ENCODE peak calls at places on chromosomes 12 and 14, in nine cellular contexts. One of them, this sample, is unnamed.

GRCh38 chr12:101648195-101648594 is 49.2 kb upstream of the CHPT1 start:
- DNase-seq in IMR-90: no peak
- DNase-seq in astrocyte: no peak
- DNase-seq in fibroblast of pulmonary artery: no peak
- DNase-seq in cardiac fibroblast: no peak
- DNase-seq in lower lobe of right lung: no peak
- DNase-seq in left ventricle myocardium inferior: no peak
- DNase-seq in CD8-positive, alpha-beta T cell: no peak
- DNase-seq in lower leg skin: no peak
- DNase-seq in this sample: no peak

GRCh38 chr12:5222011-5222461 is 178.4 kb downstream of the KCNA5 start:
- DNase-seq in fibroblast of pulmonary artery: no peak
- DNase-seq in IMR-90: no peak
- DNase-seq in lower lobe of right lung: no peak
- DNase-seq in CD8-positive, alpha-beta T cell: no peak
- DNase-seq in lower leg skin: no peak
- DNase-seq in astrocyte: no peak
- DNase-seq in left ventricle myocardium inferior: no peak
- DNase-seq in cardiac fibroblast: no peak
- DNase-seq in this sample: no peak

GRCh38 chr14:97077253-97077653 is 280.1 kb downstream of the VRK1 start:
- DNase-seq in cardiac fibroblast: peak
- DNase-seq in CD8-positive, alpha-beta T cell: peak
- DNase-seq in lower lobe of right lung: peak
- DNase-seq in lower leg skin: peak
- DNase-seq in left ventricle myocardium inferior: peak
- DNase-seq in fibroblast of pulmonary artery: peak
- DNase-seq in IMR-90: no peak
- DNase-seq in astrocyte: peak
- DNase-seq in this sample: peak

GRCh38 chr12:104909761-104910160 is 48.3 kb downstream of the SLC41A2 start:
- DNase-seq in lower lobe of right lung: no peak
- DNase-seq in CD8-positive, alpha-beta T cell: no peak
- DNase-seq in lower leg skin: no peak
- DNase-seq in IMR-90: peak
- DNase-seq in fibroblast of pulmonary artery: peak
- DNase-seq in left ventricle myocardium inferior: no peak
- DNase-seq in astrocyte: peak
- DNase-seq in cardiac fibroblast: peak
- DNase-seq in this sample: no peak

GRCh38 chr14:73463411-73463810 is 5.1 kb upstream of the NUMB start:
- DNase-seq in CD8-positive, alpha-beta T cell: no peak
- DNase-seq in IMR-90: peak
- DNase-seq in lower lobe of right lung: peak
- DNase-seq in lower leg skin: peak
- DNase-seq in cardiac fibroblast: peak
- DNase-seq in left ventricle myocardium inferior: no peak
- DNase-seq in fibroblast of pulmonary artery: peak
- DNase-seq in astrocyte: peak
- DNase-seq in this sample: peak

GRCh38 chr12:54173906-54174471 is 14.8 kb downstream of the SMUG1 start:
- DNase-seq in fibroblast of pulmonary artery: no peak
- DNase-seq in astrocyte: no peak
- DNase-seq in IMR-90: no peak
- DNase-seq in lower lobe of right lung: no peak
- DNase-seq in lower leg skin: no peak
- DNase-seq in CD8-positive, alpha-beta T cell: no peak
- DNase-seq in cardiac fibroblast: no peak
- DNase-seq in left ventricle myocardium inferior: no peak
- DNase-seq in this sample: no peak

GRCh38 chr14:67502867-67503266 is 14.3 kb upstream of the TMEM229B start:
- DNase-seq in astrocyte: no peak
- DNase-seq in left ventricle myocardium inferior: no peak
- DNase-seq in lower lobe of right lung: no peak
- DNase-seq in lower leg skin: no peak
- DNase-seq in IMR-90: no peak
- DNase-seq in fibroblast of pulmonary artery: no peak
- DNase-seq in CD8-positive, alpha-beta T cell: no peak
- DNase-seq in cardiac fibroblast: no peak
- DNase-seq in this sample: no peak

GRCh38 chr12:81209001-81209400 is 131.1 kb downstream of the ACSS3 start:
- DNase-seq in lower lobe of right lung: no peak
- DNase-seq in lower leg skin: no peak
- DNase-seq in IMR-90: peak
- DNase-seq in left ventricle myocardium inferior: no peak
- DNase-seq in astrocyte: peak
- DNase-seq in cardiac fibroblast: peak
- DNase-seq in CD8-positive, alpha-beta T cell: no peak
- DNase-seq in fibroblast of pulmonary artery: peak
- DNase-seq in this sample: no peak

GRCh38 chr12:64009321-64010068 is 165.0 kb downstream of the SRGAP1 start:
- DNase-seq in cardiac fibroblast: no peak
- DNase-seq in CD8-positive, alpha-beta T cell: no peak
- DNase-seq in lower lobe of right lung: no peak
- DNase-seq in left ventricle myocardium inferior: no peak
- DNase-seq in lower leg skin: no peak
- DNase-seq in IMR-90: no peak
- DNase-seq in fibroblast of pulmonary artery: no peak
- DNase-seq in astrocyte: no peak
- DNase-seq in this sample: no peak

GRCh38 chr14:79749051-79749450 is 462.3 kb downstream of the DIO2 start:
- DNase-seq in cardiac fibroblast: no peak
- DNase-seq in fibroblast of pulmonary artery: no peak
- DNase-seq in IMR-90: no peak
- DNase-seq in lower lobe of right lung: no peak
- DNase-seq in astrocyte: no peak
- DNase-seq in CD8-positive, alpha-beta T cell: no peak
- DNase-seq in left ventricle myocardium inferior: no peak
- DNase-seq in lower leg skin: no peak
- DNase-seq in this sample: no peak

GRCh38 chr14:75295061-75295461 is 16.4 kb downstream of the FOS start:
- DNase-seq in fibroblast of pulmonary artery: peak
- DNase-seq in left ventricle myocardium inferior: peak
- DNase-seq in lower lobe of right lung: peak
- DNase-seq in cardiac fibroblast: peak
- DNase-seq in lower leg skin: peak
- DNase-seq in IMR-90: peak
- DNase-seq in CD8-positive, alpha-beta T cell: no peak
- DNase-seq in astrocyte: peak
- DNase-seq in this sample: peak

GRCh38 chr12:91940322-91940721 is 205.3 kb downstream of the BTG1 start:
- DNase-seq in fibroblast of pulmonary artery: no peak
- DNase-seq in astrocyte: no peak
- DNase-seq in lower lobe of right lung: no peak
- DNase-seq in cardiac fibroblast: no peak
- DNase-seq in CD8-positive, alpha-beta T cell: no peak
- DNase-seq in left ventricle myocardium inferior: no peak
- DNase-seq in lower leg skin: no peak
- DNase-seq in IMR-90: no peak
- DNase-seq in this sample: no peak

GRCh38 chr14:40113671-40114070 is 681.4 kb upstream of the FBXO33 start:
- DNase-seq in fibroblast of pulmonary artery: no peak
- DNase-seq in cardiac fibroblast: no peak
- DNase-seq in left ventricle myocardium inferior: no peak
- DNase-seq in CD8-positive, alpha-beta T cell: no peak
- DNase-seq in astrocyte: no peak
- DNase-seq in lower lobe of right lung: no peak
- DNase-seq in lower leg skin: no peak
- DNase-seq in IMR-90: no peak
- DNase-seq in this sample: no peak

GRCh38 chr14:68723808-68724268 is 69.0 kb downstream of the ZFP36L1 start:
- DNase-seq in lower lobe of right lung: no peak
- DNase-seq in lower leg skin: peak
- DNase-seq in left ventricle myocardium inferior: no peak
- DNase-seq in IMR-90: no peak
- DNase-seq in fibroblast of pulmonary artery: no peak
- DNase-seq in astrocyte: no peak
- DNase-seq in CD8-positive, alpha-beta T cell: no peak
- DNase-seq in cardiac fibroblast: no peak
- DNase-seq in this sample: no peak

GRCh38 chr12:99435095-99435791 is 212.3 kb upstream of the GARIN6 start:
- DNase-seq in lower leg skin: no peak
- DNase-seq in CD8-positive, alpha-beta T cell: no peak
- DNase-seq in cardiac fibroblast: no peak
- DNase-seq in IMR-90: no peak
- DNase-seq in fibroblast of pulmonary artery: no peak
- DNase-seq in astrocyte: no peak
- DNase-seq in lower lobe of right lung: no peak
- DNase-seq in left ventricle myocardium inferior: no peak
- DNase-seq in this sample: no peak

GRCh38 chr12:28498850-28499249 is 308.6 kb downstream of the CCDC91 start:
- DNase-seq in astrocyte: peak
- DNase-seq in cardiac fibroblast: no peak
- DNase-seq in fibroblast of pulmonary artery: peak
- DNase-seq in lower lobe of right lung: no peak
- DNase-seq in left ventricle myocardium inferior: no peak
- DNase-seq in CD8-positive, alpha-beta T cell: no peak
- DNase-seq in lower leg skin: no peak
- DNase-seq in IMR-90: no peak
- DNase-seq in this sample: no peak

GRCh38 chr14:102171173-102172020 is 31.7 kb downstream of the WDR20 start:
- DNase-seq in lower lobe of right lung: no peak
- DNase-seq in cardiac fibroblast: peak
- DNase-seq in IMR-90: peak
- DNase-seq in astrocyte: no peak
- DNase-seq in left ventricle myocardium inferior: no peak
- DNase-seq in lower leg skin: no peak
- DNase-seq in CD8-positive, alpha-beta T cell: no peak
- DNase-seq in fibroblast of pulmonary artery: no peak
- DNase-seq in this sample: no peak

GRCh38 chr14:99597911-99598600 is 6.0 kb downstream of the CCDC85C start:
- DNase-seq in cardiac fibroblast: no peak
- DNase-seq in CD8-positive, alpha-beta T cell: no peak
- DNase-seq in astrocyte: no peak
- DNase-seq in IMR-90: no peak
- DNase-seq in lower lobe of right lung: no peak
- DNase-seq in lower leg skin: no peak
- DNase-seq in left ventricle myocardium inferior: no peak
- DNase-seq in fibroblast of pulmonary artery: no peak
- DNase-seq in this sample: no peak

GRCh38 chr12:49705479-49706267 is 1.5 kb downstream of the FMNL3 start:
- DNase-seq in IMR-90: peak
- DNase-seq in lower leg skin: peak
- DNase-seq in cardiac fibroblast: peak
- DNase-seq in fibroblast of pulmonary artery: peak
- DNase-seq in astrocyte: peak
- DNase-seq in left ventricle myocardium inferior: peak
- DNase-seq in lower lobe of right lung: peak
- DNase-seq in CD8-positive, alpha-beta T cell: peak
- DNase-seq in this sample: peak

GRCh38 chr14:104228221-104228620 is 89.8 kb downstream of the KIF26A start:
- DNase-seq in lower lobe of right lung: no peak
- DNase-seq in left ventricle myocardium inferior: no peak
- DNase-seq in cardiac fibroblast: no peak
- DNase-seq in IMR-90: no peak
- DNase-seq in fibroblast of pulmonary artery: no peak
- DNase-seq in CD8-positive, alpha-beta T cell: no peak
- DNase-seq in astrocyte: no peak
- DNase-seq in lower leg skin: no peak
- DNase-seq in this sample: no peak

GRCh38 chr12:113891167-113891692 is 74.9 kb downstream of the RBM19 start:
- DNase-seq in left ventricle myocardium inferior: no peak
- DNase-seq in astrocyte: no peak
- DNase-seq in fibroblast of pulmonary artery: no peak
- DNase-seq in IMR-90: no peak
- DNase-seq in cardiac fibroblast: no peak
- DNase-seq in CD8-positive, alpha-beta T cell: no peak
- DNase-seq in lower leg skin: no peak
- DNase-seq in lower lobe of right lung: no peak
- DNase-seq in this sample: no peak

GRCh38 chr12:27818421-27818918 is 38.4 kb upstream of the MANSC4 start:
- DNase-seq in astrocyte: no peak
- DNase-seq in cardiac fibroblast: no peak
- DNase-seq in IMR-90: peak
- DNase-seq in CD8-positive, alpha-beta T cell: no peak
- DNase-seq in fibroblast of pulmonary artery: no peak
- DNase-seq in lower leg skin: no peak
- DNase-seq in lower lobe of right lung: no peak
- DNase-seq in left ventricle myocardium inferior: no peak
- DNase-seq in this sample: no peak

DNA sequence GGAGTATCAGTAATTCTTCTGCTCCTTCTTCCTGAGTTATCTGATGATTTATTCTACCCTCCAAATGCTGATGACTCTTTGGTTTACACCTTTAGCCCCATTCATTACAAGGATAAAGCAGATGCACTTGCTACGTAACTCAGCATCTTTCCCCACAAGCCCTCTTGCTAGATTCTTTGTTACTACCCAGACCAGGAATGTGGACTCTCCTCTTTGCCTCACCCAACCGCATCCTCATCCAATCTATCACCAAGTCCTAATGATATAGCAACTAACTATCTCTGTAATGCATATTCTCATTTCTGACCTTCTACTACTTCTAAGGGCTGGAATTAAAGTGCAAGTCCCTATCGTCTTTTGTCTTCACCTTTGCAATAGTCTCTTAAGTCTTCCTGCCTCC is 9.2 kb downstream of the KRT1 start:
- DNase-seq in cardiac fibroblast: no peak
- DNase-seq in left ventricle myocardium inferior: no peak
- DNase-seq in lower lobe of right lung: no peak
- DNase-seq in fibroblast of pulmonary artery: no peak
- DNase-seq in lower leg skin: no peak
- DNase-seq in IMR-90: no peak
- DNase-seq in CD8-positive, alpha-beta T cell: no peak
- DNase-seq in astrocyte: no peak
- DNase-seq in this sample: no peak
- H3K4me3 ChIP-seq in cardiac fibroblast: no peak
- H3K4me3 ChIP-seq in left ventricle myocardium inferior: no peak
- H3K4me3 ChIP-seq in lower lobe of right lung: no peak
- H3K4me3 ChIP-seq in fibroblast of pulmonary artery: no peak
- H3K4me3 ChIP-seq in lower leg skin: no peak
- H3K4me3 ChIP-seq in IMR-90: no peak
- H3K4me3 ChIP-seq in CD8-positive, alpha-beta T cell: no peak
- H3K4me3 ChIP-seq in astrocyte: no peak
- H3K4me3 ChIP-seq in this sample: no peak

GRCh38 chr12:94710933-94711332 is 60.6 kb upstream of the TMCC3 start:
- DNase-seq in lower leg skin: no peak
- DNase-seq in CD8-positive, alpha-beta T cell: no peak
- DNase-seq in IMR-90: peak
- DNase-seq in lower lobe of right lung: no peak
- DNase-seq in left ventricle myocardium inferior: no peak
- DNase-seq in astrocyte: no peak
- DNase-seq in cardiac fibroblast: peak
- DNase-seq in fibroblast of pulmonary artery: peak
- DNase-seq in this sample: peak
- TF ChIP-seq CTCF in lower leg skin: no peak
- TF ChIP-seq CTCF in CD8-positive, alpha-beta T cell: no peak
- TF ChIP-seq CTCF in IMR-90: peak
- TF ChIP-seq CTCF in lower lobe of right lung: peak
- TF ChIP-seq CTCF in left ventricle myocardium inferior: peak
- TF ChIP-seq CTCF in astrocyte: peak
- TF ChIP-seq CTCF in cardiac fibroblast: peak
- TF ChIP-seq CTCF in fibroblast of pulmonary artery: peak
- TF ChIP-seq CTCF in this sample: peak

GRCh38 chr12:6952121-6952859 is 1.1 kb downstream of the PTPN6 start:
- DNase-seq in CD8-positive, alpha-beta T cell: no peak
- DNase-seq in left ventricle myocardium inferior: peak
- DNase-seq in lower lobe of right lung: peak
- DNase-seq in IMR-90: no peak
- DNase-seq in lower leg skin: no peak
- DNase-seq in astrocyte: no peak
- DNase-seq in fibroblast of pulmonary artery: no peak
- DNase-seq in cardiac fibroblast: no peak
- DNase-seq in this sample: no peak
- H3K4me3 ChIP-seq in CD8-positive, alpha-beta T cell: peak
- H3K4me3 ChIP-seq in left ventricle myocardium inferior: peak
- H3K4me3 ChIP-seq in lower lobe of right lung: peak
- H3K4me3 ChIP-seq in IMR-90: no peak
- H3K4me3 ChIP-seq in lower leg skin: peak
- H3K4me3 ChIP-seq in astrocyte: no peak
- H3K4me3 ChIP-seq in fibroblast of pulmonary artery: no peak
- H3K4me3 ChIP-seq in cardiac fibroblast: no peak
- H3K4me3 ChIP-seq in this sample: peak

GRCh38 chr12:110352401-110352800 is 51.1 kb downstream of the ANAPC7 start:
- DNase-seq in left ventricle myocardium inferior: no peak
- DNase-seq in CD8-positive, alpha-beta T cell: no peak
- DNase-seq in IMR-90: no peak
- DNase-seq in lower lobe of right lung: no peak
- DNase-seq in cardiac fibroblast: no peak
- DNase-seq in astrocyte: no peak
- DNase-seq in lower leg skin: no peak
- DNase-seq in fibroblast of pulmonary artery: no peak
- DNase-seq in this sample: no peak
- TF ChIP-seq CTCF in left ventricle myocardium inferior: no peak
- TF ChIP-seq CTCF in CD8-positive, alpha-beta T cell: no peak
- TF ChIP-seq CTCF in IMR-90: no peak
- TF ChIP-seq CTCF in lower lobe of right lung: no peak
- TF ChIP-seq CTCF in cardiac fibroblast: no peak
- TF ChIP-seq CTCF in astrocyte: no peak
- TF ChIP-seq CTCF in lower leg skin: no peak
- TF ChIP-seq CTCF in fibroblast of pulmonary artery: no peak
- TF ChIP-seq CTCF in this sample: no peak

This sample was measured in GM12865.